ENCODE peak calls at places on chromosomes 4 and X, in four cellular contexts. Y, H, J and Z are unnamed samples.

GRCh38 chr4:54322817-54323417 is 93.8 kb downstream of the PDGFRA start:
- DNase-seq in H (peak; percentile 68), J (no peak), Y (peak; percentile 20), Z (peak; percentile 79)

GRCh38 chr4:128228021-128228571 is 59.5 kb downstream of the PGRMC2 start:
- DNase-seq in J (no peak), H (no peak), Y (no peak), Z (no peak)

GRCh38 chrX:137354851-137355250 is 211.1 kb upstream of the ZIC3 start:
- DNase-seq in J (no peak), H (no peak), Y (no peak), Z (no peak)

GRCh38 chrX:46376246-46376885 is 168.9 kb downstream of the ZNF674 start:
- DNase-seq in H (peak; percentile 6), Y (peak; percentile 57), J (no peak), Z (peak; percentile 26)

GRCh38 chr4:25862411-25863346 is at the start of gene SEL1L3:
- DNase-seq in Y (no peak), H (peak; percentile 67), J (peak; percentile 86), Z (no peak)

GRCh38 chr4:149555146-149555545 is 260.5 kb downstream of the IQCM start:
- DNase-seq in J (no peak), Y (no peak), H (no peak), Z (no peak)

GRCh38 chr4:168796362-168797106 is 213.5 kb downstream of the CBR4 start:
- DNase-seq in J (no peak), H (no peak), Y (no peak), Z (no peak)

GRCh38 chrX:69015564-69016218 is 149.6 kb downstream of the PJA1 start:
- DNase-seq in H (no peak), J (no peak), Y (no peak), Z (no peak)

GRCh38 chr4:41432889-41433288 is 105.1 kb upstream of the LIMCH1 start:
- DNase-seq in J (no peak), Y (no peak), H (no peak), Z (no peak)

GRCh38 chr4:54568184-54568583 is 89.6 kb upstream of the KIT start:
- DNase-seq in J (no peak), H (no peak), Y (no peak), Z (no peak)

GRCh38 chr4:94934201-94934600 is 176.4 kb downstream of the BMPR1B start:
- DNase-seq in H (no peak), J (no peak), Y (no peak), Z (no peak)

GRCh38 chrX:53686151-53686885 is at the start of gene HUWE1:
- DNase-seq in H (peak; percentile 85), J (peak; percentile 93), Y (no peak), Z (peak; percentile 89)

GRCh38 chrX:145630081-145630480 is 187.5 kb upstream of the SLITRK2 start:
- DNase-seq in H (no peak), J (no peak), Y (no peak), Z (no peak)

GRCh38 chr4:111450867-111451266 is 694.4 kb upstream of the FAM241A start:
- DNase-seq in J (no peak), H (no peak), Y (no peak), Z (no peak)

GRCh38 chr4:174012135-174012923 is 271.1 kb downstream of the FBXO8 start:
- DNase-seq in Y (no peak), J (no peak), H (no peak), Z (no peak)

GRCh38 chrX:67543818-67544217 is at the start of gene AR:
- DNase-seq in H (no peak), J (peak; percentile 88), Y (no peak), Z (no peak)

GRCh38 chrX:40056420-40056819 is 41.3 kb downstream of the BCOR start:
- DNase-seq in Y (no peak), J (no peak), H (no peak), Z (peak; percentile 46)

GRCh38 chr4:82833696-82834313 is 35.2 kb upstream of the SCD5 start:
- DNase-seq in Y (peak; percentile 48), H (no peak), J (no peak), Z (no peak)

GRCh38 chr4:109332926-109333464 is 30.5 kb upstream of the COL25A1 start:
- DNase-seq in J (no peak), H (peak; percentile 7), Y (no peak), Z (peak; percentile 28)

GRCh38 chr4:95141376-95141775 is 383.6 kb downstream of the BMPR1B start:
- DNase-seq in Y (no peak), H (no peak), J (no peak), Z (no peak)

GRCh38 chrX:148426467-148426866 is 74.0 kb upstream of the AFF2 start:
- DNase-seq in J (no peak), Y (no peak), H (no peak), Z (no peak)

GRCh38 chrX:28108186-28108945 is 127.1 kb upstream of the DCAF8L1 start:
- DNase-seq in H (no peak), J (no peak), Y (no peak), Z (no peak)

GRCh38 chr4:142314686-142315085 is 531.4 kb downstream of the INPP4B start:
- DNase-seq in H (no peak), J (no peak), Y (no peak), Z (no peak)

GRCh38 chr4:184039963-184040383 is 134.9 kb downstream of the STOX2 start:
- DNase-seq in J (peak; percentile 74), Y (no peak), H (no peak), Z (no peak)

GRCh38 chr4:116531026-116531425 is 554.4 kb downstream of the TRAM1L1 start:
- DNase-seq in H (no peak), J (no peak), Y (no peak), Z (no peak)

GRCh38 chr4:116537828-116538227 is 547.5 kb downstream of the TRAM1L1 start:
- DNase-seq in Y (no peak), H (no peak), J (no peak), Z (no peak)

GRCh38 chr4:116529129-116529528 is 556.2 kb downstream of the TRAM1L1 start:
- DNase-seq in H (no peak), J (no peak), Y (no peak), Z (no peak)

DNA sequence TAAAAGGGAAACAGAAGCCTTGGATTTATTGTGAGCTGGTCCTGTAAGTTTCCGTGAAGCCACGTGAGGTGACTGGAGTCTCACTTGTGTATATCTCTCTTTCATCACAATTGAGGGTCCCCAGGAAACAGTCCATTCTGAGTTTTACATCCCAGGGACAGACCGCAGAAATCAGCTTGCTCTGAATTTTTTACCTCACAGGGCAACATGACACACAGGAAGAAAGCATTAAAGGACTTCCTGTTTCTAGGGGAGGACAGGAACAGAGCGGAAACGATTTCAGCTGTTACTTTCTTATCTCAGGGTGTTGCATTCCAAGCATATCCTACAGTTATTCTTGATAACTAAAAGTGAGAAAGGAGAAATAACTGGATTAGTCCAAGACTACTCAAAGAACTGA is 553.5 kb downstream of the TRAM1L1 start:
- DNase-seq in Y (no peak), J (no peak), H (peak; percentile 5), Z (no peak)
- H3K4me3 ChIP-seq in Y (no peak overlapping the region), J (no peak overlapping the region), H (no peak overlapping the region), Z (no peak overlapping the region)

GRCh38 chrX:15843960-15844359 is 10.7 kb downstream of the AP1S2 start:
- DNase-seq in J (no peak), H (no peak), Y (no peak), Z (no peak)

GRCh38 chrX:15834827-15835595 is 19.6 kb downstream of the AP1S2 start:
- DNase-seq in Y (no peak), J (no peak), H (no peak), Z (no peak)

GRCh38 chrX:15834051-15834450 is 20.6 kb downstream of the AP1S2 start:
- DNase-seq in Y (no peak), J (no peak), H (no peak), Z (no peak)

DNA sequence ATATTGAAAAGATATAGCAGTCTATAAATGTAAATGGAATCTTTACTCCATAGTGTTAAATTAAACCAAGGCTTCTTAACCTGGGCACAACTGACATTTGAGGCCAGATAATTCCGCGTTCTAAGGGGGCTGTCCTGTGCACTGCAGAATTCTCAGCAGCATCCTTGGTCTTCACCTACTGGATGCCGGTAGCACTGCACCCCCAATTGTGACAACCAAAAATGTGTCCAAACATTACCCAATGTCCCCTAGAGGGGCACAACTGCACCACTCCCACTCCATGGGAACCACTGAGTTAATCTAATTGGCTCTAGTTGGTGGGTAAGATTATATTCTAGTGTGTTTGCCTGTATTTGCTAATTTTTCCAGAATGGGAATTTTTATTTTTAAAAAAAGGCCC is 16.6 kb downstream of the AP1S2 start:
- DNase-seq in H (peak; percentile 28), J (no peak), Y (no peak), Z (peak; percentile 11)
- TF ChIP-seq CTCF in H (peak; percentile 49), J (no peak), Y (no peak), Z (peak; percentile 25)

GRCh38 chr4:186204103-186204559 is 12.8 kb downstream of the CYP4V2 start:
- DNase-seq in J (no peak), Y (no peak), H (no peak), Z (no peak)

GRCh38 chr4:186201535-186202230 is 10.3 kb downstream of the CYP4V2 start:
- DNase-seq in Y (peak; percentile 39), J (no peak), H (peak; percentile 83), Z (peak; percentile 56)

GRCh38 chr4:186202490-186203140 is 11.2 kb downstream of the CYP4V2 start:
- DNase-seq in J (no peak), Y (no peak), H (no peak), Z (no peak)

GRCh38 chr4:186204611-186205144 is 13.3 kb downstream of the CYP4V2 start:
- DNase-seq in J (no peak), H (no peak), Y (no peak), Z (no peak)

GRCh38 chr4:186203391-186203802 is 12.0 kb downstream of the CYP4V2 start:
- DNase-seq in Y (no peak), H (no peak), J (no peak), Z (no peak)
- H3K4me3 ChIP-seq in Y (no peak overlapping the region), H (no peak overlapping the region), J (no peak overlapping the region), Z (no peak overlapping the region)

DNA sequence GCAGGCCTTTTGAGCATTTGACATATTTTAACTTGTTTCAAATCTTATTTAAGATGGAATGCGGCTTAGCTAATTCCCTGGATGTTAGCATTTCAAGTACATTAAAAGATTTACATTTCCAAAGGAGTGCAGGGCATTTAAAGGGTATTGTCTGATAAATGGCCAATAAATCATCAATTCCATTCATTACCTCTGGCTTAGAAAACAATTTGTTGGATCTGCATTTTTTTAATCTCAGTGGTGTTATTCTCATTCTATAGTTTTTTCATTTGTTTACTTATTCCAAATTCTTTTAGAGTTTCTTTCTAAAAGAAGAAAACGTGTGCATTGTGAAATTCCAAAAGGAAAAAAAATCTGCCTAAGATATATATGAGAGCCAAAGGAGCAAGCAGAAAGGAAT is 1.3 kb upstream of the NLRP2B start:
- DNase-seq in J (no peak), H (no peak), Y (no peak), Z (no peak)
- TF ChIP-seq CTCF in J (no peak), H (no peak), Y (no peak), Z (no peak)

GRCh38 chrX:151151668-151152267 is 24.6 kb upstream of the GPR50 start:
- DNase-seq in H (peak; percentile 52), Y (peak; percentile 58), J (no peak), Z (peak; percentile 52)
- H3K4me3 ChIP-seq in H (no peak overlapping the region), Y (no peak overlapping the region), J (no peak overlapping the region), Z (no peak overlapping the region)

GRCh38 chr4:124785645-124786044 is 73.1 kb upstream of the ANKRD50 start:
- DNase-seq in J (no peak), Y (no peak), H (no peak), Z (no peak)
- TF ChIP-seq CTCF in J (no peak), Y (no peak), H (peak; percentile 33), Z (no peak)